ENCODE peak calls at places on chromosomes 5 and 9, in four cellular contexts. One of them, this sample, is unnamed.

GRCh38 chr9:26243722-26244121 is 565.5 kb upstream of the TUSC1 start:
- DNase-seq in A549: no peak
- DNase-seq in HCT116: no peak
- DNase-seq in IMR-90: peak
- DNase-seq in this sample: no peak

GRCh38 chr5:75337366-75338021 is 474 bp downstream of the HMGCR start:
- DNase-seq in A549: no peak
- DNase-seq in HCT116: no peak
- DNase-seq in IMR-90: no peak
- DNase-seq in this sample: no peak

GRCh38 chr9:110764006-110764405 is 95.4 kb downstream of the MUSK start:
- DNase-seq in A549: no peak
- DNase-seq in HCT116: no peak
- DNase-seq in IMR-90: no peak
- DNase-seq in this sample: no peak

GRCh38 chr5:112878760-112879159 is 17.7 kb downstream of the SRP19 start:
- DNase-seq in A549: no peak
- DNase-seq in HCT116: peak
- DNase-seq in IMR-90: peak
- DNase-seq in this sample: no peak

GRCh38 chr5:144484124-144484897 is 313.6 kb downstream of the KCTD16 start:
- DNase-seq in A549: no peak
- DNase-seq in HCT116: no peak
- DNase-seq in IMR-90: peak
- DNase-seq in this sample: no peak

GRCh38 chr9:136832581-136832980 is 9.7 kb upstream of the AJM1 start:
- DNase-seq in A549: no peak
- DNase-seq in HCT116: no peak
- DNase-seq in IMR-90: no peak
- DNase-seq in this sample: no peak

GRCh38 chr9:6620353-6620752 is 25.2 kb downstream of the GLDC start:
- DNase-seq in A549: no peak
- DNase-seq in HCT116: no peak
- DNase-seq in IMR-90: no peak
- DNase-seq in this sample: no peak

GRCh38 chr5:11378462-11378861 is 525.8 kb downstream of the CTNND2 start:
- DNase-seq in A549: no peak
- DNase-seq in HCT116: no peak
- DNase-seq in IMR-90: no peak
- DNase-seq in this sample: no peak

GRCh38 chr5:24783596-24783995 is 138.8 kb upstream of the CDH10 start:
- DNase-seq in A549: no peak
- DNase-seq in HCT116: no peak
- DNase-seq in IMR-90: no peak
- DNase-seq in this sample: no peak

GRCh38 chr5:174750720-174751119 is 26.3 kb downstream of the MSX2 start:
- DNase-seq in A549: no peak
- DNase-seq in HCT116: no peak
- DNase-seq in IMR-90: peak
- DNase-seq in this sample: no peak

GRCh38 chr5:168072665-168073064 is 218.8 kb upstream of the WWC1 start:
- DNase-seq in A549: no peak
- DNase-seq in HCT116: no peak
- DNase-seq in IMR-90: no peak
- DNase-seq in this sample: no peak

GRCh38 chr9:118473527-118473926 is 769.3 kb downstream of the TLR4 start:
- DNase-seq in A549: no peak
- DNase-seq in HCT116: no peak
- DNase-seq in IMR-90: no peak
- DNase-seq in this sample: no peak

GRCh38 chr9:119036969-119037368 is 332.3 kb downstream of the BRINP1 start:
- DNase-seq in A549: no peak
- DNase-seq in HCT116: no peak
- DNase-seq in IMR-90: no peak
- DNase-seq in this sample: no peak

GRCh38 chr5:157336423-157336744 is 70.5 kb downstream of the CYFIP2 start:
- DNase-seq in A549: no peak
- DNase-seq in HCT116: no peak
- DNase-seq in IMR-90: no peak
- DNase-seq in this sample: no peak

DNA sequence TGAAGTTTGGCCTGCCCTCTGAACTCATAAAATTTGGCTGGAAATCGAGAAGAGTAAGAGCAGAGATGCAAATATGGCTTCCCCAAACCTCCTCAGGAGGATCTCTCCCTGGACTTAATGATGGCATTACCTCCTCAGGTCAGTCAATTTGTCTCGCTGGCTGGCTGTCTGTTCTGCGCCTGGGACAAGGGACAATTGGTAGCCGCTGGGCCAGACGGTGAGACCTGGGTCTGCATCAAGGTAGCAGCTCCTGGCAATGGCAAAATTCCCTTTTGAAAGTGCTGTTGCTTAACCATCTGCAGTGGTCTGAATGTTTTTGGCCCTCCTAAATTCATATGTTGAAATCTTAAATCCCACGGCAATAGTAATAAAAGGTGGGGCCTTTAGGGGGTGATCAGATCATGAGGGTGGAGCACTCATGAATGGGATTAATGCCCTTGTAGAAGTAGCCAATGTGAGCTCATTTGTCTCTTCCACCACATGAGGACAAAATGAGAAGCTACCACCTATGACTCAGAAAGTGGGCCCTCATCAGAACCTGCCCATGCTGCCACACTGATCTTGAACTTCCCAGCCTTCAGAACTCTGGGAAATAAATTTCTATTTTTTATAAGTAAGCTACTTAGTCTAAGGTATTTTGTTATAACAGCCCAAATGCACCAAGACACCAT is 439.3 kb upstream of the KLF4 start:
- DNase-seq in A549: no peak
- DNase-seq in HCT116: no peak
- DNase-seq in IMR-90: no peak
- DNase-seq in this sample: no peak
- TF ChIP-seq CEBPB in A549: no peak
- TF ChIP-seq CEBPB in HCT116: no peak
- TF ChIP-seq CEBPB in IMR-90: no peak
- TF ChIP-seq CEBPB in this sample: no peak

DNA sequence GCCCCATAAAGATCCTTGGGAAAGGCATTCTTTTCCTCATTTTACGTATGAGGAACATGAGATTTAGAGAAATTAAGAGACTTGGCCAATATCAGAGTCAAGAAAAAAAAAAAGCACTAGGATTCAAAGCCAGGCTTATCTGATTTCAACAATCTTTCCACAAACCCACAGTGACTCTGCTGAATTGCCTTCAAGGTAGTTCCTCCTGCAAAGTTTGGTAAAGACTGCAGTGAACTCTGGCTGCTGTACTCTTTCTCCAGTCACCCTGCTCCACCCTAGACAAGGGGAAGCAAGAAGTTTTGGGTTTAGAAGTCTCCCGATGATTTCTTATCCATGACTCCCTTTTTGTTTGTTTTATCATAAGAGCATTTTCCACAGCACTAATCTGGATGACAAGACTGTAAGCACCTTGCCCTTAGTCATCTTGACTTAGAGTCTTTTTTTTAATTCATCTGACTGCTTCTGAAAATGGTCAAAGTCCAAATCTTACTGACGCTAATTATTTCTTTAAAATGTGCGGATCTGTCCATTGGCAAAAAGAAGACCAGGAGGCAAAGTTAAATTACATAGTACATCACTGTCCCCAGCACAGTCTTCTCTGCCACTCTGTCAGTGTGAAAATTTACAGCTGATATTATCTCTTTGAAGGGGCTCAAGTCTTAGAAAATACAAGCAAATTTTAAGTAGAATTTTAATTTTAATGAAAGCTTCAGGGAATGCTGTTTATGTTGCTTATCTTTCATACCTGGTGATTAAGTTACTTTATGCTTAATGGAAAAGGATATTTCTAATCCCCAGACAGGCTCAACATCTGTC is 180.1 kb downstream of the TTLL11 start:
- DNase-seq in A549: no peak
- DNase-seq in HCT116: no peak
- DNase-seq in IMR-90: peak
- DNase-seq in this sample: no peak
- TF ChIP-seq CEBPB in A549: no peak
- TF ChIP-seq CEBPB in HCT116: no peak
- TF ChIP-seq CEBPB in IMR-90: no peak
- TF ChIP-seq CEBPB in this sample: no peak

DNA sequence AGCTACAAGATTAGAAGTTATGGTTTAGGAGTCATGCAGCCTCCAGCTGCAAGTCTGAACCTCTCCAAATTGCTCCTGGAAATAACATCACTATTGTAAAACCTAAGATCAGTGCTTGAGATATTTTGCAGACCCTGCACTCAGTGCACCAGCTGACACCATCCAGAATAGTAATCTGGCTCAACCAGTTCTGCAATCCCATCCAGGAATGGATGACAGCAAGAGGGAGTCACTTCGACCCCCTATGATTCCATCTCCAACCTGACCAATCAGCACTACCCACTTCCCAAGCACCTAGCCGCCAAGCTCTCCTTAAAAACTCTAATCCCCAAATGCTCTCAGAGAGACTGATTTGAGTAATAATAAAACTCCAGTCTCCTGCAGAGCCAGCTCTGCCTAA is 37.9 kb upstream of the NR4A3 start:
- DNase-seq in A549: no peak
- DNase-seq in HCT116: no peak
- DNase-seq in IMR-90: no peak
- DNase-seq in this sample: no peak
- TF ChIP-seq CEBPB in A549: no peak
- TF ChIP-seq CEBPB in HCT116: no peak
- TF ChIP-seq CEBPB in IMR-90: no peak
- TF ChIP-seq CEBPB in this sample: no peak

GRCh38 chr9:2679011-2679410 is 38.3 kb upstream of the KCNV2 start:
- DNase-seq in A549: no peak
- DNase-seq in HCT116: no peak
- DNase-seq in IMR-90: no peak
- DNase-seq in this sample: no peak
- TF ChIP-seq CEBPB in A549: no peak
- TF ChIP-seq CEBPB in HCT116: no peak
- TF ChIP-seq CEBPB in IMR-90: no peak
- TF ChIP-seq CEBPB in this sample: no peak

GRCh38 chr9:23309800-23310199 is 516.2 kb downstream of the ELAVL2 start:
- DNase-seq in A549: no peak
- DNase-seq in HCT116: no peak
- DNase-seq in IMR-90: no peak
- DNase-seq in this sample: no peak
- TF ChIP-seq CEBPB in A549: no peak
- TF ChIP-seq CEBPB in HCT116: no peak
- TF ChIP-seq CEBPB in IMR-90: no peak
- TF ChIP-seq CEBPB in this sample: no peak

GRCh38 chr5:148906968-148907367 is 80.6 kb downstream of the ADRB2 start:
- DNase-seq in A549: no peak
- DNase-seq in HCT116: no peak
- DNase-seq in IMR-90: no peak
- DNase-seq in this sample: no peak
- TF ChIP-seq CEBPB in A549: no peak
- TF ChIP-seq CEBPB in HCT116: no peak
- TF ChIP-seq CEBPB in IMR-90: no peak
- TF ChIP-seq CEBPB in this sample: no peak

GRCh38 chr9:114989600-114990410 is 59.4 kb upstream of the TNFSF8 start:
- DNase-seq in A549: no peak
- DNase-seq in HCT116: no peak
- DNase-seq in IMR-90: no peak
- DNase-seq in this sample: peak

GRCh38 chr9:114994716-114995115 is 64.3 kb upstream of the TNFSF8 start:
- DNase-seq in A549: no peak
- DNase-seq in HCT116: no peak
- DNase-seq in IMR-90: no peak
- DNase-seq in this sample: no peak

GRCh38 chr9:114991861-114992260 is 61.5 kb upstream of the TNFSF8 start:
- DNase-seq in A549: no peak
- DNase-seq in HCT116: no peak
- DNase-seq in IMR-90: no peak
- DNase-seq in this sample: no peak

GRCh38 chr9:114990901-114991300 is 60.5 kb upstream of the TNFSF8 start:
- DNase-seq in A549: no peak
- DNase-seq in HCT116: no peak
- DNase-seq in IMR-90: no peak
- DNase-seq in this sample: no peak

DNA sequence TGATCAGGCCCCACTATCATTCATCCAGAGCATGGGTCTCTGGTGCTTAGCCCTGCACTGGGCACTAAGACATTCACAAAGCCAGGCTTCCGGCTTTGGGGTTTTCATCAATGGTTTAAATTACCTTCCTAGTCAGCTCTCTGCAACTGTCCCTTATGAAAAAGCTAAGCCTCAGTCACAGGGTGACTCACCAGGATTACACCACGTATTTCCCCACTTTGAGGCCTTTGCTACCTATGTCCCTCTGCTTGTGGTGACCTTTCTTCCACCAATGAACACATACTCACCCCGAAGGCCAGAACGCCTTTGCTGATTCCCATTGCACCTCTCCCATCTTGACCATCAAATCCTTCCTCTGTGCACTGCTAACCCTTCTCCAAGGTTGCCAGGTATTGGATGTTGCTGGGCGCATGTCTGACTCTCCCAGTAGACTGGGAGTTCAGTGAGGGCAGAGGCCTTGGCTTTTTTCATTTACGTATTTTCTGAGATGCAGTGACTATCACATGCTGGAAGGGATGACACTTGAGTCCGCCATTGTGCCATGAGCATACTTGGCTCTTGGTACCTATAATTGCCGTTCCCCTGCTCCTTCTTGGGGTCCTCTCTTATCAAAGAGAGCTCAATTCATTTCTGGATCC is 58.7 kb upstream of the TNFSF8 start:
- DNase-seq in A549: no peak
- DNase-seq in HCT116: no peak
- DNase-seq in IMR-90: no peak
- DNase-seq in this sample: peak
- TF ChIP-seq CEBPB in A549: no peak
- TF ChIP-seq CEBPB in HCT116: no peak
- TF ChIP-seq CEBPB in IMR-90: peak
- TF ChIP-seq CEBPB in this sample: no peak

GRCh38 chr9:3549243-3549642 is 23.4 kb upstream of the RFX3 start:
- DNase-seq in A549: no peak
- DNase-seq in HCT116: no peak
- DNase-seq in IMR-90: no peak
- DNase-seq in this sample: no peak
- TF ChIP-seq CEBPB in A549: no peak
- TF ChIP-seq CEBPB in HCT116: no peak
- TF ChIP-seq CEBPB in IMR-90: no peak
- TF ChIP-seq CEBPB in this sample: no peak

This sample was measured in GM12878.